ENCODE peak calls at places on chromosomes 2 and 18, in nine cellular contexts. W is testis, G is ovary, U is uterus, E is A549, S is stomach, Z is heart left ventricle, T is HCT116, J is body of pancreas. L is an unnamed sample.

GRCh38 chr18:3345885-3346284 is 84.0 kb downstream of the MYL12B start:
- DNase-seq in W (no peak), G (no peak), U (peak), E (no peak), S (no peak), Z (no peak), T (no peak), J (no peak), L (peak)

GRCh38 chr2:70132244-70133126 is 45.2 kb downstream of the PCBP1 start:
- DNase-seq in W (peak), G (peak), U (peak), E (peak), S (peak), Z (peak), T (no peak), J (peak), L (no peak)

GRCh38 chr18:4453712-4454547 is 1.2 kb downstream of the DLGAP1 start:
- DNase-seq in W (peak), G (no peak), U (no peak), E (no peak), S (no peak), Z (no peak), T (no peak), J (no peak), L (no peak)

GRCh38 chr2:209556354-209556961 is 132.6 kb downstream of the MAP2 start:
- DNase-seq in W (peak), G (no peak), U (no peak), E (peak), S (no peak), Z (no peak), T (peak), J (peak), L (no peak)

GRCh38 chr2:53724511-53724910 is 43.1 kb upstream of the CHAC2 start:
- DNase-seq in W (no peak), G (no peak), U (no peak), E (no peak), S (no peak), Z (no peak), T (no peak), J (no peak), L (no peak)

GRCh38 chr2:145431181-145431951 is 911.4 kb upstream of the ZEB2 start:
- DNase-seq in W (no peak), G (no peak), U (no peak), E (no peak), S (no peak), Z (no peak), T (no peak), J (peak), L (no peak)

GRCh38 chr2:60925994-60926750 is 44.8 kb downstream of the REL start:
- DNase-seq in W (no peak), G (no peak), U (no peak), E (no peak), S (no peak), Z (no peak), T (no peak), J (no peak), L (no peak)

GRCh38 chr2:43225093-43225787 is 1.2 kb downstream of the ZFP36L2 start:
- DNase-seq in W (peak), G (peak), U (peak), E (no peak), S (peak), Z (peak), T (no peak), J (peak), L (no peak)

GRCh38 chr2:41930807-41931566 is 116.8 kb upstream of the PKDCC start:
- DNase-seq in W (no peak), G (no peak), U (peak), E (peak), S (no peak), Z (no peak), T (peak), J (no peak), L (no peak)

GRCh38 chr2:103823847-103824246 is 1030.1 kb upstream of the POU3F3 start:
- DNase-seq in W (no peak), G (no peak), U (no peak), E (no peak), S (no peak), Z (no peak), T (no peak), J (no peak), L (no peak)

DNA sequence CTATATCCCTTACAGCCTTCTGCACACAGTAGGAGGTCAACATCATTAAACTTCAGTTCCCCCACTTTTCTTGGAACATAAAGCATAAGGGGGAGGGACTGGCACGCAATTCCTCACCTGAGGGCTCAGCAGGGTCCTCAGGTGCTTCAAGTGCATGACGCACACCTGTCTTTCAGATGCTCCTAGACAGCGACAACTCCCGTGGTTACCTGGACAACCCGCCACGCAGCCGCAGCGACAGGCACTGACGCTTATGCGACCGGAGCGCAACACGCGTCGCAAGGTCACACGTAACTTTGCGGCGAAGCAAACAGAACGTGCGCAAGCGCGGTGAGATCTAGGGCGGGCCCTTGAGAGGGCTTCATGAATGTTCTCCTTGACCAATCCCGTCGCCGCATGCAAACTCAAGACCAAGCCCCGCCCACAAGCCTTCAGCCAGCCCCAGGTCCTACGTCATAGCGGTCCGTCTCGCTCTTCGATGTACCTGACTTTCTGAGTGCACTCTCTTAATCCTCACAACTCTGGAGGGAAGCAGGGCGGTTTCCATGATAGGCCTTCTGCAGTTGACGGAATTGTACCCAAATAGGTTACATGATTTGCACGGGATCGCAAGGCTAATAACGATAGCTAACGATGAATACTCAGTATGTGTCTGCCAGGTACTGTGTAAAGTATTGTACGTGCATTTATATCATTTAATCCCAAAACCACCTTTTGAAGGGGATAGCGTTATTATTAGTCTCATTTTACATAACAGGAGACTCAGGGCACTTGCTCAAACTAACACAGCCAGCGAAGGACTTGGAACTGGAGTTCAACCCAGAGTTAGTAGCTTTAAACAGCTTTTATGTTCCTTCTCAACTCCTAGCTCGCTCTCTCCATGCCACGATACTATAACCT is at the start of gene IFT172:
- DNase-seq in W (peak), G (peak), U (peak), E (peak), S (peak), Z (peak), T (peak), J (peak), L (peak)
- TF ChIP-seq POLR2A in W (no peak), G (peak), U (no peak), E (peak), S (no peak), Z (peak), T (peak), J (peak), L (peak)

DNA sequence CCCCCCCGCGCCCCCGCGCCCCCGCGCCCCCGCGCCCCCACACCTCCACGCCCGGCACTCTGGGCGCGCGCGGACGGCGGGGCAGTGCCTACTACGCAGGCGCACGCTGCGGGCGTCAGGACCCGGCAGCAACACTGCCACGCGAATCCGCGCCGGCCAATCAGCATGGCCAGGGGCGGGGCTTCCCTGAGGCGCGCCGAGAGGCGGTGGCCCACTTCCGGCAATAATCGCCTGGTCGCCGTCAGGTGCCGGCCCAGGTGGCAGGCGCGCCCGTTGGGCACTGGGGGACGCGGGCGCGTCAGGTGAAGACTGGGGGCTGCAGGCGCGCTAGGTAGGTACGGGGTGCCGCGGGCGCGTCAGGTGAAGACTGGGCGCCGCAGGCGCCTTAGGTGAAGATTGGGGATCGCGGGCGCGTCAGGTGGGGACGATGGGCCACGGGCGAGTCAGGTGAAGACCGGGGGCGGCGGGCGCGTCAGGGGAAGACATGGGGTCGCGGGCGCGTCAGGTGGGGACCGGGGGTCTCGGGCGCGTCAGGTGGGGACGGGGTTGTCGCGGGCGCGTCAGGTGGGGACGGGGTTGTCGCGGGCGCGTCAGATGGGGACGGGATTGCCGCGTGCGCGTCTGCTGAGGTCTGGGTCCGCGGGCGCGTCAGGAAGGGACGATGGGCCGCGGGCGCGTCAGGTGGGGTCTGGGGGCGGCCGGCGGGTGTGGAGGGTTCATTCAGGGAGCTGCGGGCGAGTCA is 219.1 kb downstream of the RTP5 start:
- DNase-seq in W (peak), G (peak), U (peak), E (peak), S (peak), Z (peak), T (peak), J (peak), L (peak)
- TF ChIP-seq POLR2A in W (no peak), G (no peak), U (peak), E (no peak), S (no peak), Z (peak), T (no peak), J (peak), L (peak)

DNA sequence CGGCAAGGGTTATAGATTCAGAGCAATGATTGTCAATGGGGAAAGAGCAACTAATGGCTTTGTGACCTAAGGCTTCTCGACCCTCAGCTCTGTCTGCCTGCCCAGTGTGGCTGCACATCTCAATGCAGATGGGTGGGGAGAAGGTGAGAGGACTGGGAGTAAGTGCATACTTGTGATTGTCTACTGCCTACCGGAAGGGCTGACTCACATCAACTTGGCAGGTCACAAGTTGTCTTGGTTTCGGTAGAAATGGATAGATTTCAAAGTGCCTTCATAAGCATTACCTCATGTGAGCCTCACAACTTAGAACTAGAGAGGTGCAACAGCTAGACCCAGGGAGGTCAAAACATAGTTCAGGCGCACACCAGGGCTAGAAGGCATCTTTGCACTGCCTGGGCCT is 29.4 kb downstream of the STAT1 start:
- DNase-seq in W (no peak), G (no peak), U (no peak), E (no peak), S (no peak), Z (no peak), T (no peak), J (no peak), L (no peak)
- TF ChIP-seq POLR2A in W (no peak), G (no peak), U (no peak), E (no peak), S (no peak), Z (no peak), T (no peak), J (no peak), L (no peak)

GRCh38 chr18:23487738-23488625 is 15.3 kb upstream of the RMC1 start:
- DNase-seq in W (no peak), G (no peak), U (no peak), E (no peak), S (peak), Z (no peak), T (no peak), J (no peak), L (no peak)
- TF ChIP-seq POLR2A in W (no peak), G (no peak), U (no peak), E (no peak), S (no peak), Z (no peak), T (no peak), J (no peak), L (no peak)

DNA sequence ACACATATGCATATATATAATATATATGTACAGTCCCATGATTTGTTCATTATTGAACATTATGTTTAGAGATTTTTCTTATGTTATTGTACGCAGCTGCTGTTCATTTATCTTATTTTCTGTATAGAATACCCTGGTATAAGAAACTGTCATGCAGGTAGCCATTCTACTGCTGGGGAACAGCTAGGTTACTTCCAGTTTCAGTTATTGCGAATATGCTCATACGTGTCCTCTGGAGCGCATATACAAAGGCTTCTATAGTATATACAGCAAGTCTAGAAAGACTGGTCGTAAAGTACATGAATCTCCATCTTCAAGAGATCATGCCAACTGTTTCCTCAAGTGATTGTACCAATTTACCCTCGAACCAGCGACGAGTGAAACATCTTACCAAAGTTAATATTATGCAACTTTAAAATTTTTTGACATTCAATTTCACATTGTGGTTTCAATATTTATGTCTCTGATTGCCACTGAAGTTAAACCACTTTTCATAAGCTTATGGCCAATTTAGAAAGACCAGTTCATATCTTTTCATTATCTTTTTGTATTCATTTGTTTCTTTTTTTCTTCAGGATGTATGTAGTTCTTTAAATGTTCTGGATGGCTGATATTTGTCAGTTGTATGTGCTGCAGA is 53.5 kb downstream of the RDH14 start:
- DNase-seq in W (no peak), G (no peak), U (no peak), E (no peak), S (no peak), Z (no peak), T (no peak), J (no peak), L (no peak)
- TF ChIP-seq POLR2A in W (no peak), G (no peak), U (no peak), E (no peak), S (no peak), Z (no peak), T (no peak), J (no peak), L (no peak)

GRCh38 chr2:216113572-216113971 is 4.4 kb downstream of the XRCC5 start:
- DNase-seq in W (no peak), G (no peak), U (no peak), E (no peak), S (no peak), Z (no peak), T (no peak), J (no peak), L (no peak)
- TF ChIP-seq POLR2A in W (no peak), G (no peak), U (no peak), E (no peak), S (no peak), Z (no peak), T (no peak), J (no peak), L (no peak)